ENCODE peak calls at places on chromosomes 3 and 15, in nine cellular contexts. K, X, N, G, E, Q, H, L and W are unnamed samples.
A peak's percentile ranks its signal among the peaks of the same experiment; 100 is the strongest.

GRCh38 chr3:38281895-38282686 is at the start of gene SLC22A14:
- DNase-seq in X (no peak), H (no peak), K (no peak), L (no peak), E (no peak), N (peak; percentile 65), Q (peak; percentile 19), G (no peak), W (no peak)

GRCh38 chr3:174441588-174442316 is 417.4 kb upstream of the NAALADL2 start:
- DNase-seq in N (no peak), H (no peak), X (no peak), K (no peak), E (no peak), Q (peak; percentile 26), L (no peak), G (no peak), W (peak; percentile 67)

GRCh38 chr15:24760066-24760465 is 84.5 kb downstream of the NPAP1 start:
- DNase-seq in K (no peak), X (no peak), E (no peak), G (no peak), H (no peak), Q (no peak), L (no peak), N (no peak), W (no peak)

GRCh38 chr15:90463381-90463780 is 66.3 kb upstream of the CRTC3 start:
- DNase-seq in X (no peak), H (no peak), L (no peak), Q (peak; percentile 22), E (no peak), N (no peak), K (no peak), G (no peak), W (no peak)

GRCh38 chr3:55481918-55482495 is 5.1 kb downstream of the WNT5A start:
- DNase-seq in L (no peak), N (no peak), X (peak; percentile 69), E (no peak), G (peak; percentile 32), H (no peak), K (no peak), Q (no peak), W (no peak)

GRCh38 chr3:21979706-21980105 is 228.7 kb upstream of the ZNF385D start:
- DNase-seq in K (no peak), X (no peak), H (no peak), G (no peak), L (no peak), Q (peak; percentile 90), N (no peak), E (no peak), W (no peak)

GRCh38 chr15:71226536-71227455 is 111.5 kb downstream of the THSD4 start:
- DNase-seq in H (no peak), Q (no peak), X (no peak), K (no peak), L (no peak), E (no peak), G (no peak), N (no peak), W (no peak)

GRCh38 chr3:129501630-129502029 is 26.8 kb upstream of the RHO start:
- DNase-seq in X (no peak), H (no peak), K (no peak), L (no peak), E (no peak), G (no peak), Q (no peak), N (no peak), W (no peak)

GRCh38 chr3:99562138-99562537 is 76.3 kb upstream of the COL8A1 start:
- DNase-seq in Q (peak; percentile 52), N (no peak), E (no peak), K (no peak), H (no peak), G (no peak), L (no peak), X (no peak), W (peak; percentile 54)

DNA sequence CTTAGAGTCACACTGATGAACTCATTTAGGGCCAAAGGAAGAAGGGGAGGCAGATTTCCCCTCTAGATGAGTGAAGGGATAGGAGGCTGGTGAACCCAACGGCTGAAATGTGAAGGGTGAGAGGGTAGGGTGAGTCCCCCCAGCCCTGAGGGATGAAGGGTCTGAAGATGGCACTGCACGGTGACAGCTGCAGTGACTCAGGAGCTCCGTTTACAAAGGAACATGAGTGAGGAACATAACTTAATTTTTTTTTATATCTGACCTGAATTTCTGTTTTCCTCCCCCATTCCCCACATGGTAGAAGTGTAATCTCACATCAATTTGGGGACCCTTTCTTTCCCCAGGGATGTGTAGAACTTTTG is 14.0 kb downstream of the SNX33 start:
- DNase-seq in G (no peak), N (no peak), H (no peak), X (no peak), E (no peak), Q (no peak), L (no peak), K (no peak), W (no peak)
- H3K4me1 ChIP-seq in G (peaks cover 16% of the 10 kb centered on the region), N (no peaks in the 10 kb centered on the region), H (peaks cover 16% of the 10 kb centered on the region), X (peaks cover 12% of the 10 kb centered on the region), E (peaks cover 95% of the 10 kb centered on the region), Q (peaks cover 37% of the 10 kb centered on the region), L (peaks cover 43% of the 10 kb centered on the region), K (peaks cover 14% of the 10 kb centered on the region), W (peaks cover 9% of the 10 kb centered on the region)

DNA sequence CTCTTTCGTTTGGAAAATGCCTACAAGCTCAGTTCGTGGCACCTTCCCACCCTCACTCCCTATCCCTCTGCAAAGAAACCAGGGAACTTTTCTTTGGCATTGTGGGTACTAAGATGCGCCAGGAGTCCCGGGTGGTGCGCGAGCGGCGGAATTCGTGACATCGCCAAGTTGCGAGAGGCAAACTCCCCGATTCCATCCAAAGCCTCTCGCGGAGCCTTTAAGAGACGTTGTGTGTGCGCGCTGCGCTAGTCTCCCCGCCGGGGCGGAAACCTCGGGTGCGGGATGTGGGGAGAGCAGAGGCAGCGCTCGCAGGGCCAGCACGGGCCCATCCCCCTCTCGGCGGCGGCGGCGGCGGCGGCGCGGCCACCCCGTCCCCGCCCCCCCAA is 443 bp upstream of the NR2F2 start:
- DNase-seq in G (peak; percentile 69), K (peak; percentile 65), E (no peak), X (no peak), L (peak; percentile 80), H (no peak), Q (peak; percentile 81), N (no peak), W (peak; percentile 85)
- H3K4me3 ChIP-seq in G (peak overlapping the region; percentile 36), K (peak overlapping the region; percentile 79), E (peak overlapping the region; percentile 71), X (peak overlapping the region; percentile 73), L (peak overlapping the region; percentile 45), H (peak overlapping the region; percentile 95), Q (peak overlapping the region; percentile 85), N (peak overlapping the region; percentile 55), W (peak overlapping the region; percentile 77)

DNA sequence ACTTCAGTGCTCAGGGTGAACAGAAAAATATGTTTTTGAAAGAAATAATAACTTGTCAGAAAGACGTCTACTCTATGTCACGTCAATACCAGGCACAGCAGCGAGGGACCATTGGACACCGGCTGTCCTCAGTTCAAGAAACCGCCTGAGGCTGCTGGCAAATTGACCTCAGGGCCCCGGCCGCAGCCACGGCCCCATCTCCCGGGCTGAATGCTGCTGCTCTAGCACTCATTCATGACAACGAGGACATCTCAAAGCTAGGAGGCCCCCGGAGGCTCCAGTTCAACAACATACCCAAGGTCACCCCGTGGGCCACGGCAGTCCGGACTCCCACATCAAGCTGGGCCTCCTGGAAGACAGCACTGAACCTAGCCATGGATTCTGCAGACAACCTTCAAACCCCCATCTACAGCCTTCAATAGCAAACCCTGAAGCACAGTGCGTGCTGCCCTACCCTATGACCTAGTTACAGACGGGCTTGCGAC is 204.0 kb upstream of the NSMCE3 start:
- DNase-seq in G (no peak), E (peak; percentile 70), L (no peak), Q (no peak), K (no peak), H (no peak), X (no peak), N (no peak), W (no peak)
- H3K27ac ChIP-seq in G (no peak overlapping the region), E (no peak overlapping the region), L (no peak overlapping the region), Q (no peak overlapping the region), K (no peak overlapping the region), H (no peak overlapping the region), X (no peak overlapping the region), N (no peak overlapping the region), W (no peak overlapping the region)

DNA sequence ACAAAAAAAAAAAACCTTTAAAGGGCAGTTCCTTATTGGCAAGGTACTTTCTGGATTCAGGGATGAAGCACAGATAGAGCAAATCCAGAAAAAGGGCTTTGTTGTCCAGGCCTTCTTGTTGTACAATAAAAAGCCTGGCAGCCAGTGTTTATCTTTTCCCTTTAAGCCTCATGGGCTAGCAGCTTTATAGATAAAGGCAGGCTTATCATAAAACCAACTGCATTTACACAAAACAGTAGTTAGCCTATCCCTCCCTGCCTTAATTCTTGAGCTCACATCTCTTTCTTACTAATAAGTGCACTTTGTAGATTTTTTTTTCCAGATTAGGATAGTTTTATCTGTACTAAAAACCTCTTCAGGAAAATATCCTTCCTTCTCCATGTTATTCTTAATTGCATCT is 662.8 kb upstream of the CCDC54 start:
- DNase-seq in H (no peak), E (no peak), L (no peak), X (no peak), Q (no peak), G (no peak), N (no peak), K (no peak), W (no peak)
- H3K4me1 ChIP-seq in H (no peaks in the 10 kb centered on the region), E (no peaks in the 10 kb centered on the region), L (no peaks in the 10 kb centered on the region), X (no peaks in the 10 kb centered on the region), Q (no peaks in the 10 kb centered on the region), G (no peaks in the 10 kb centered on the region), N (no peaks in the 10 kb centered on the region), K (no peaks in the 10 kb centered on the region), W (peaks cover 23% of the 10 kb centered on the region)